ENCODE peak calls at places on chromosomes 1 and 21, in seven cellular contexts. B is stimulated activated CD4-positive, alpha-beta T cell treated with anti-CD3 and anti-CD28 coated beads, Interleukin-4, amount 100 ng/mL, for 1 hour; Q is iPS-NIHi11; L is type B pancreatic cell; Y is Calu3; R is SW 1271; V is CD8-positive, alpha-beta T cell. G is an unnamed sample.

GRCh38 chr1:117631361-117631760 is 25.5 kb downstream of the TENT5C start:
- DNase-seq in V (no peak), Y (no peak), R (no peak), Q (no peak), L (no peak), B (no peak), G (no peak)

GRCh38 chr1:116150368-116150767 is 39.2 kb downstream of the MAB21L3 start:
- DNase-seq in Q (no peak), L (no peak), B (no peak), R (no peak), Y (no peak), V (no peak), G (no peak)

GRCh38 chr1:172761581-172762025 is 102.7 kb downstream of the FASLG start:
- DNase-seq in V (no peak), B (no peak), Y (no peak), Q (no peak), L (no peak), R (peak), G (no peak)

GRCh38 chr1:103616362-103616761 is 865 bp upstream of the AMY2A start:
- DNase-seq in V (no peak), Q (no peak), B (no peak), L (no peak), R (no peak), Y (no peak), G (no peak)

GRCh38 chr1:29893036-29893723 is 656.9 kb downstream of the PTPRU start:
- DNase-seq in Q (peak), Y (no peak), V (no peak), B (no peak), L (peak), R (no peak), G (no peak)

GRCh38 chr1:54708385-54708784 is 7.3 kb upstream of the TTC4 start:
- DNase-seq in R (no peak), B (no peak), Y (no peak), Q (no peak), V (no peak), L (peak), G (no peak)

GRCh38 chr1:93905051-93905450 is 4.2 kb downstream of the GCLM start:
- DNase-seq in Y (no peak), R (no peak), V (no peak), Q (no peak), B (no peak), L (no peak), G (no peak)

GRCh38 chr1:48823161-48823560 is 46.5 kb upstream of the BEND5 start:
- DNase-seq in L (no peak), R (no peak), Q (no peak), V (no peak), B (no peak), Y (peak), G (no peak)

GRCh38 chr1:78833491-78833890 is 173.0 kb downstream of the ADGRL4 start:
- DNase-seq in R (peak), V (no peak), L (no peak), Q (no peak), B (no peak), Y (peak), G (no peak)

GRCh38 chr1:179372160-179372559 is 6.4 kb downstream of the AXDND1 start:
- DNase-seq in R (no peak), L (no peak), Q (no peak), Y (no peak), V (no peak), B (no peak), G (no peak)

GRCh38 chr21:42343101-42343500 is 7.7 kb downstream of the TFF2 start:
- DNase-seq in B (no peak), R (no peak), V (no peak), Y (no peak), L (peak), Q (no peak), G (no peak)

GRCh38 chr21:44800103-44800502 is 1.5 kb downstream of the UBE2G2 start:
- DNase-seq in Q (no peak), V (no peak), L (no peak), R (peak), B (no peak), Y (no peak), G (no peak)

GRCh38 chr1:220370041-220370700 is 97.9 kb upstream of the RAB3GAP2 start:
- DNase-seq in Q (peak), B (no peak), Y (peak), V (no peak), R (no peak), L (no peak), G (no peak)

G was measured in stimulated activated CD8-positive, alpha-beta memory T cell treated with anti-CD3 and anti-CD28 coated beads, Interleukin-15, amount 100 ng/mL, for 24 hours.